ENCODE peak calls at places on chromosome 22, in six cellular contexts. One of them, this sample, is unnamed. For H3K9me3 and H3K4me1, the result is how much of the 10 kb centered on the place peaks cover.

GRCh38 chr22:43378011-43378704 is 33.7 kb upstream of the MPPED1 start:
- DNase-seq in upper lobe of right lung: no peak
- DNase-seq in SJSA1: peak
- DNase-seq in transverse colon: peak
- DNase-seq in upper lobe of left lung: no peak
- DNase-seq in fibroblast of lung: peak
- DNase-seq in this sample: peak

GRCh38 chr22:26432619-26433311 is 3.7 kb downstream of the ASPHD2 start:
- DNase-seq in upper lobe of right lung: no peak
- DNase-seq in SJSA1: no peak
- DNase-seq in transverse colon: no peak
- DNase-seq in upper lobe of left lung: no peak
- DNase-seq in fibroblast of lung: no peak
- DNase-seq in this sample: no peak

GRCh38 chr22:35615156-35615555 is 2.0 kb downstream of the MB start:
- DNase-seq in upper lobe of right lung: no peak
- DNase-seq in SJSA1: no peak
- DNase-seq in transverse colon: no peak
- DNase-seq in upper lobe of left lung: no peak
- DNase-seq in fibroblast of lung: no peak
- DNase-seq in this sample: no peak

GRCh38 chr22:45896153-45896951 is 80.6 kb downstream of the WNT7B start:
- DNase-seq in upper lobe of right lung: peak
- DNase-seq in SJSA1: no peak
- DNase-seq in transverse colon: no peak
- DNase-seq in upper lobe of left lung: peak
- DNase-seq in fibroblast of lung: no peak
- DNase-seq in this sample: no peak

GRCh38 chr22:49017769-49018330 is 809.8 kb downstream of the BRD1 start:
- DNase-seq in upper lobe of right lung: peak
- DNase-seq in SJSA1: no peak
- DNase-seq in transverse colon: no peak
- DNase-seq in upper lobe of left lung: no peak
- DNase-seq in fibroblast of lung: no peak
- DNase-seq in this sample: peak

GRCh38 chr22:24703101-24703500 is 71.4 kb downstream of the PIWIL3 start:
- DNase-seq in upper lobe of right lung: no peak
- DNase-seq in SJSA1: no peak
- DNase-seq in transverse colon: peak
- DNase-seq in upper lobe of left lung: peak
- DNase-seq in fibroblast of lung: peak
- DNase-seq in this sample: peak

GRCh38 chr22:45285431-45286058 is 796 bp downstream of the UPK3A start:
- DNase-seq in upper lobe of right lung: no peak
- DNase-seq in SJSA1: no peak
- DNase-seq in transverse colon: no peak
- DNase-seq in upper lobe of left lung: no peak
- DNase-seq in fibroblast of lung: no peak
- DNase-seq in this sample: no peak

GRCh38 chr22:25420471-25420924 is 144.0 kb upstream of the GRK3 start:
- DNase-seq in upper lobe of right lung: no peak
- DNase-seq in SJSA1: no peak
- DNase-seq in transverse colon: no peak
- DNase-seq in upper lobe of left lung: no peak
- DNase-seq in fibroblast of lung: no peak
- DNase-seq in this sample: no peak

GRCh38 chr22:23117275-23117674 is 24.5 kb downstream of the RSPH14 start:
- DNase-seq in upper lobe of right lung: no peak
- DNase-seq in SJSA1: no peak
- DNase-seq in transverse colon: no peak
- DNase-seq in upper lobe of left lung: no peak
- DNase-seq in fibroblast of lung: no peak
- DNase-seq in this sample: no peak

GRCh38 chr22:35480143-35480542 is 60.5 kb upstream of the RASD2 start:
- DNase-seq in upper lobe of right lung: no peak
- DNase-seq in SJSA1: no peak
- DNase-seq in transverse colon: peak
- DNase-seq in upper lobe of left lung: no peak
- DNase-seq in fibroblast of lung: peak
- DNase-seq in this sample: no peak

GRCh38 chr22:44394246-44395115 is 81.7 kb upstream of the SHISAL1 start:
- DNase-seq in upper lobe of right lung: peak
- DNase-seq in SJSA1: no peak
- DNase-seq in transverse colon: no peak
- DNase-seq in upper lobe of left lung: peak
- DNase-seq in fibroblast of lung: no peak
- DNase-seq in this sample: no peak

GRCh38 chr22:43376765-43377485 is 33.8 kb upstream of the SCUBE1 start:
- DNase-seq in upper lobe of right lung: no peak
- DNase-seq in SJSA1: no peak
- DNase-seq in transverse colon: peak
- DNase-seq in upper lobe of left lung: no peak
- DNase-seq in fibroblast of lung: peak
- DNase-seq in this sample: no peak

GRCh38 chr22:30017824-30018223 is 62.4 kb upstream of the HORMAD2 start:
- DNase-seq in upper lobe of right lung: no peak
- DNase-seq in SJSA1: no peak
- DNase-seq in transverse colon: no peak
- DNase-seq in upper lobe of left lung: no peak
- DNase-seq in fibroblast of lung: no peak
- DNase-seq in this sample: no peak

GRCh38 chr22:31138126-31138525 is 2.2 kb downstream of the PLA2G3 start:
- DNase-seq in upper lobe of right lung: peak
- DNase-seq in SJSA1: no peak
- DNase-seq in transverse colon: no peak
- DNase-seq in upper lobe of left lung: no peak
- DNase-seq in fibroblast of lung: no peak
- DNase-seq in this sample: no peak

GRCh38 chr22:22884010-22884887 is 3.4 kb upstream of the IGLL5 start:
- DNase-seq in upper lobe of right lung: no peak
- DNase-seq in SJSA1: peak
- DNase-seq in transverse colon: peak
- DNase-seq in upper lobe of left lung: peak
- DNase-seq in fibroblast of lung: peak
- DNase-seq in this sample: peak

GRCh38 chr22:22941831-22942510 is 54.4 kb downstream of the IGLL5 start:
- DNase-seq in upper lobe of right lung: peak
- DNase-seq in SJSA1: no peak
- DNase-seq in transverse colon: peak
- DNase-seq in upper lobe of left lung: peak
- DNase-seq in fibroblast of lung: no peak
- DNase-seq in this sample: peak

GRCh38 chr22:32005453-32005852 is 37.6 kb upstream of the SLC5A1 start:
- DNase-seq in upper lobe of right lung: no peak
- DNase-seq in SJSA1: no peak
- DNase-seq in transverse colon: no peak
- DNase-seq in upper lobe of left lung: no peak
- DNase-seq in fibroblast of lung: peak
- DNase-seq in this sample: no peak

GRCh38 chr22:36073476-36073875 is 44.9 kb upstream of the RBFOX2 start:
- DNase-seq in upper lobe of right lung: no peak
- DNase-seq in SJSA1: no peak
- DNase-seq in transverse colon: no peak
- DNase-seq in upper lobe of left lung: no peak
- DNase-seq in fibroblast of lung: peak
- DNase-seq in this sample: no peak

GRCh38 chr22:45201678-45202332 is 38.1 kb downstream of the NUP50 start:
- DNase-seq in upper lobe of right lung: no peak
- DNase-seq in SJSA1: peak
- DNase-seq in transverse colon: no peak
- DNase-seq in upper lobe of left lung: no peak
- DNase-seq in fibroblast of lung: peak
- DNase-seq in this sample: no peak

GRCh38 chr22:22474733-22475132 is 33.8 kb downstream of the ZNF280B start:
- DNase-seq in upper lobe of right lung: no peak
- DNase-seq in SJSA1: no peak
- DNase-seq in transverse colon: no peak
- DNase-seq in upper lobe of left lung: no peak
- DNase-seq in fibroblast of lung: no peak
- DNase-seq in this sample: no peak

GRCh38 chr22:22378446-22379415 is 129.8 kb downstream of the ZNF280B start:
- DNase-seq in upper lobe of right lung: no peak
- DNase-seq in SJSA1: no peak
- DNase-seq in transverse colon: no peak
- DNase-seq in upper lobe of left lung: no peak
- DNase-seq in fibroblast of lung: no peak
- DNase-seq in this sample: no peak

GRCh38 chr22:20459152-20459542 is 21.5 kb upstream of the SCARF2 start:
- DNase-seq in upper lobe of right lung: peak
- DNase-seq in SJSA1: no peak
- DNase-seq in transverse colon: no peak
- DNase-seq in upper lobe of left lung: no peak
- DNase-seq in fibroblast of lung: no peak
- DNase-seq in this sample: peak

GRCh38 chr22:47921906-47922305 is 1159.5 kb downstream of the TBC1D22A start:
- DNase-seq in upper lobe of right lung: no peak
- DNase-seq in SJSA1: no peak
- DNase-seq in transverse colon: no peak
- DNase-seq in upper lobe of left lung: no peak
- DNase-seq in fibroblast of lung: no peak
- DNase-seq in this sample: no peak
- H3K9me3 ChIP-seq in upper lobe of right lung: under half
- H3K9me3 ChIP-seq in SJSA1: under half
- H3K9me3 ChIP-seq in transverse colon: under half
- H3K9me3 ChIP-seq in upper lobe of left lung: under half
- H3K9me3 ChIP-seq in fibroblast of lung: under half
- H3K9me3 ChIP-seq in this sample: under half

DNA sequence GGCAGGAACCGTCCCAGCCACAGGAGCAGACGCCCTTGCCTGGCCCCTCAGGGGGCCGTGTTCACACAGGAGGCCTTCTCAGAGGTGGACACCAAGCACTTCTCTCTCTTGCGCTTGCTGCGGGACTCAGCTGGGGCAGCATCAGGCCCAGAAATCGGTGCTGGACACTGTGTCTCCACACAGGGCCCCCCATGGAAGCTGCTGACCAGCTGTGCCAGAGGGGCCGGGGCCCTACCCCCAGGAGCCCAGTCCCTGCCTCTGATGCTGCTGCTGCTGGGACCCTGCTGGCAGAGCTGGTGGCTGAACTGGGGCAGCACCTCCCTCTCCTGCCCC is 4.0 kb downstream of the PLXNB2 start:
- DNase-seq in upper lobe of right lung: no peak
- DNase-seq in SJSA1: no peak
- DNase-seq in transverse colon: no peak
- DNase-seq in upper lobe of left lung: no peak
- DNase-seq in fibroblast of lung: no peak
- DNase-seq in this sample: no peak
- H3K4me1 ChIP-seq in upper lobe of right lung: half or more
- H3K4me1 ChIP-seq in SJSA1: under half
- H3K4me1 ChIP-seq in transverse colon: half or more
- H3K4me1 ChIP-seq in upper lobe of left lung: half or more
- H3K4me1 ChIP-seq in fibroblast of lung: half or more
- H3K4me1 ChIP-seq in this sample: under half

DNA sequence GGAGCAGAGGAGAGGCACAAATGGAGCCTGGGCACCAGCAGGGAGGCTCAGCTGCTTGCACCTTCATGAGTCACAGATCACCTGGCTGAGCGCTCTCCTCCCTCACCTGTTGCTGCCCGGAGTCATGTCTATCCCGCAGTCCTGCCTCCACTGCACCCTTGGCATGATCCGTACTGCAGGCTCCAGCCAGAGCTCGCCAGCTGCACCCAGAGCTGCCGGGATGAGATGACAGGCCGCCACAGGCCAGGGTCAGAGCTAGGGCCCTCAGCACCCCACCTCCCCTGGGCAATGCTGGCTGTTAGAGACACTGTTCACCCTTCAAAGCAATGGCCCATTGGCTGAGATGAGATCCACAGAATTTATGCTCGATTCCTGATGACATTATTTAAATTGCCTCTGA is 702.8 kb downstream of the TBC1D22A start:
- DNase-seq in upper lobe of right lung: no peak
- DNase-seq in SJSA1: no peak
- DNase-seq in transverse colon: no peak
- DNase-seq in upper lobe of left lung: no peak
- DNase-seq in fibroblast of lung: no peak
- DNase-seq in this sample: no peak
- H3K9me3 ChIP-seq in upper lobe of right lung: under half
- H3K9me3 ChIP-seq in SJSA1: under half
- H3K9me3 ChIP-seq in transverse colon: under half
- H3K9me3 ChIP-seq in upper lobe of left lung: under half
- H3K9me3 ChIP-seq in fibroblast of lung: under half
- H3K9me3 ChIP-seq in this sample: under half

DNA sequence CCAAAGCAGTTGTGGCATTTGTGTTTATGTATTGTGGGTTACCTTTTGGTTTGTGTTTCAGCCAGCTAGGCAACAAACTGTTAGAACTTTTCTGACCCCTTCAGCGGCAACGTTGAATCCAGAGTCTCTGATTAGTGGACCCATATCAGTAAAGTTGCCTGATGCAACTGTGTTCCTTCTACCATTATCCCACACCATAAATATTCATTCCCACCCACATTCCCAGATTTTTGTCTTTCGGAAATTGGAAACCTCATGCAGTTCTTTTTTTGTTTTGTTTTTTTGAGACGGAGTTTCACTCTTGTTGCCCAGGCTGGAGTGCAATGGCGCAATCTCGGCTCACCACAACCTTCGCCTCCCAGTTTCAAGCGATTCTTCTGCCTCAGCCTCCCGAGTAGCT is 30.7 kb upstream of the RBX1 start:
- DNase-seq in upper lobe of right lung: no peak
- DNase-seq in SJSA1: no peak
- DNase-seq in transverse colon: no peak
- DNase-seq in upper lobe of left lung: no peak
- DNase-seq in fibroblast of lung: peak
- DNase-seq in this sample: no peak
- H3K4me1 ChIP-seq in upper lobe of right lung: under half
- H3K4me1 ChIP-seq in SJSA1: under half
- H3K4me1 ChIP-seq in transverse colon: under half
- H3K4me1 ChIP-seq in upper lobe of left lung: under half
- H3K4me1 ChIP-seq in fibroblast of lung: under half
- H3K4me1 ChIP-seq in this sample: under half

DNA sequence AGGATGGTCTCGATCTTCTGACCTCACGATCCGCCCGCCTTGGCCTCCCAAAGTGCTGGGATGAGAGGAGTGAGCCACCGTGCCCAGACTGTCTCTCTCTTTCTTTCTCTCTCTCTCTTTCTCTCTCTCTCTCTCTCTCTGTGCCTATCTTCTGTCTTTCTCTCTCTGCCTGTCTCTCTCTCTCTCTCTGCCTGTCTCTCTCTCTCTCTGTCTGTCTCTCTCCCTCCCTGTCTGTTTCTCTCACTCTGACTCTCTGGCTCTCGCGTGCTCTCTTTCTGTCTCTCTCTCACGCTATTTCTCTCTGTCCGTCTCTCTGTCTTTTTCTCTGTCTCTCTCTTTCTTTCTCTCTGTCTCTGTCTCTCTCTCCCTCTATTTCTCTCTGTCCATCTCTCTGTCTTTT is 3911.2 kb upstream of the OR11H1 start:
- DNase-seq in upper lobe of right lung: no peak
- DNase-seq in SJSA1: no peak
- DNase-seq in transverse colon: no peak
- DNase-seq in upper lobe of left lung: no peak
- DNase-seq in fibroblast of lung: no peak
- DNase-seq in this sample: no peak
- H3K9me3 ChIP-seq in upper lobe of right lung: under half
- H3K9me3 ChIP-seq in SJSA1: under half
- H3K9me3 ChIP-seq in transverse colon: half or more
- H3K9me3 ChIP-seq in upper lobe of left lung: under half
- H3K9me3 ChIP-seq in fibroblast of lung: under half
- H3K9me3 ChIP-seq in this sample: under half

This sample was measured in right lobe of liver.